ENCODE peak calls at places on chromosomes 1 and 21, in four cellular contexts. B is H9, G is endodermal cell, L is esophagus muscularis mucosa. R is an unnamed sample.
A peak's percentile ranks its signal among the peaks of the same experiment; 100 is the strongest.

GRCh38 chr1:66764994-66765578 is 12.8 kb downstream of the DYNLT5 start:
- DNase-seq in B (no peak), G (peak; percentile 69), L (no peak), R (peak; percentile 29)

GRCh38 chr1:201889092-201889968 is 632 bp downstream of the SHISA4 start:
- DNase-seq in B (no peak), G (peak; percentile 68), L (no peak), R (no peak)

GRCh38 chr1:7387053-7387861 is 383.8 kb upstream of the VAMP3 start:
- DNase-seq in B (peak; percentile 16), G (peak; percentile 35), L (peak; percentile 77), R (no peak)

GRCh38 chr1:89905391-89906058 is 84.7 kb downstream of the LRRC8D start:
- DNase-seq in B (no peak), G (no peak), L (no peak), R (no peak)

GRCh38 chr1:9115656-9116205 is 13.2 kb downstream of the GPR157 start:
- DNase-seq in B (no peak), G (no peak), L (no peak), R (no peak)

GRCh38 chr1:30976143-30976542 is 67.6 kb upstream of the SDC3 start:
- DNase-seq in B (no peak), G (no peak), L (no peak), R (no peak)

GRCh38 chr1:221869759-221870158 is 127.9 kb upstream of the DUSP10 start:
- DNase-seq in B (no peak), G (no peak), L (no peak), R (peak; percentile 44)

GRCh38 chr1:182829285-182829932 is 9.7 kb upstream of the DHX9 start:
- DNase-seq in B (no peak), G (no peak), L (no peak), R (no peak)

GRCh38 chr1:155166006-155166372 is 7.1 kb downstream of the KRTCAP2 start:
- DNase-seq in B (peak; percentile 60), G (peak; percentile 58), L (no peak), R (no peak)

DNA sequence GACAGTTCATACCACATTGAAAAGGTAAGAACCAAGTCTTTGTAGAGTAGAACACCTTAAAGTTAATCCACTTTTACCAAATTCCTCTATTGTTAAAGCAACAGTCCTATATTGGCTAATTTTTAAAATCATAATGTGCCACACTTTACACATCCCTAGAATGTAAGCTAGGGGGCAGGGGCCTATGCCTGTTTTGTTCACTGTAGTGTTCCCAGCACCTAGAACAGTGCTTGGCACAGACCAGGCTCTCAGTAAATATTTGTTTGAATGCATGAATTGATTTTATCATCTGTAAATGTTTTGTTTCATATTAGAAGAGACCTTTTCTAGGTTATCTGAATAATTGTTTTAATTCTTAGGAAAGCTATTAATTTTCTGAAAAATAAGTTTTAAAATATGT is 9.1 kb downstream of the SMAP2 start:
- DNase-seq in B (no peak), G (no peak), L (no peak), R (no peak)
- H3K27ac ChIP-seq in B (no peak overlapping the region), G (no peak overlapping the region), L (peak overlapping the region; percentile 78), R (no peak overlapping the region)

GRCh38 chr1:20185834-20186782 is at the start of the genes PLA2G2C and UBXN10:
- DNase-seq in B (peak; percentile 74), G (peak; percentile 89), L (peak; percentile 95), R (no peak)

GRCh38 chr1:20188455-20188817 is 2.1 kb upstream of the PLA2G2C start:
- DNase-seq in B (no peak), G (no peak), L (no peak), R (no peak)

GRCh38 chr1:20187813-20188454 is 1.6 kb upstream of the PLA2G2C start:
- DNase-seq in B (no peak), G (no peak), L (no peak), R (no peak)

GRCh38 chr1:20184997-20185833 is 681 bp upstream of the UBXN10 start:
- DNase-seq in B (no peak), G (no peak), L (no peak), R (no peak)

GRCh38 chr1:20187103-20187812 is 940 bp upstream of the PLA2G2C start:
- DNase-seq in B (no peak), G (no peak), L (no peak), R (no peak)
- H3K27ac ChIP-seq in B (no peak overlapping the region), G (no peak overlapping the region), L (peak overlapping the region; percentile 88), R (no peak overlapping the region)

DNA sequence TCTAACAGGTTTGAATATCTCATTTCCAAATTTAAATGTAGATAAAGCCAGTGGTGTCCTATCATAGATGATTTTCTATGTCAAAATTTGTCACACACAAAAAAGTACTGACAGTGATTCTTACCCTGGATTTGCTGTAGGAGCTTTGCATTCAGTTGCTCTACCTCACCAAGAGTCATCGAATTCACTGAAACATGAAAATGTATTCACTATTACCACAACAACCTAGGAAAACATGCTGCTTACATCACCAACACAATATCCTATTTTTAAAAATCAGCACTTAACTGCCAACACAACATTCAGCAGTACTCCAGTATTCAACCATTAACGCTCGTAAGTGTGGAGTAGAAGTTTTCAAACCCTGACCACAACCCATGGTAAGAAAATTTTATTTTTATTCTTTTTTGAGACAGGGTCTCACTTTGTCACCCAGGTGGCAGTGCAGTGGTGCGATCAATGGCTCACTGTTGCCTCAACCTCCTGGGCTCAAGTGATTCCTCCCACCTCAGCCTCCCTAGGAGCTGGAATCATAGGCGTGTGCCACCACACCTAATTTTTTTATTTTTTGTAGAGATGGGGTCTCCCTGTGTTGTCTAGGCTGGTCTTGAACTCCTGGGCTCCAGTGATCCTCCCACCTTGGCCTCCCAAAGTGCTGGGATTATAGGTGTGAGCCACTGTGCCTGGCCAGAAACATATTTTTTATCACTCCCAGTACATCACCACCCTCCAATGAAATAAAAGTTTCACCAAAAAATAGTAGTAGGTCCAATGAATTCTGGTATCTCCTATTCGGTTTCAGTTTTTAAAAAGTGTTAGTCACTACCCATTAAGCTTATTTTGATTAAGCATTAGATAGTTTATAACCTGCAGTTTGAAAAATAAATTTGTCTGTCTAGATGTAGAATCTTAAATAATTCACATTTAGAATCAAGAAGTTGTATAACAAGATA is 23.8 kb downstream of the C21orf91 start:
- DNase-seq in B (no peak), G (no peak), L (no peak), R (no peak)
- H3K27ac ChIP-seq in B (no peak overlapping the region), G (no peak overlapping the region), L (no peak overlapping the region), R (no peak overlapping the region)

GRCh38 chr1:160375788-160376524 is 9.1 kb downstream of the NHLH1 start:
- DNase-seq in B (peak; percentile 67), G (peak; percentile 84), L (no peak), R (no peak)
- H3K27ac ChIP-seq in B (no peak overlapping the region), G (peak overlapping the region; percentile 85), L (peak overlapping the region; percentile 59), R (no peak overlapping the region)

DNA sequence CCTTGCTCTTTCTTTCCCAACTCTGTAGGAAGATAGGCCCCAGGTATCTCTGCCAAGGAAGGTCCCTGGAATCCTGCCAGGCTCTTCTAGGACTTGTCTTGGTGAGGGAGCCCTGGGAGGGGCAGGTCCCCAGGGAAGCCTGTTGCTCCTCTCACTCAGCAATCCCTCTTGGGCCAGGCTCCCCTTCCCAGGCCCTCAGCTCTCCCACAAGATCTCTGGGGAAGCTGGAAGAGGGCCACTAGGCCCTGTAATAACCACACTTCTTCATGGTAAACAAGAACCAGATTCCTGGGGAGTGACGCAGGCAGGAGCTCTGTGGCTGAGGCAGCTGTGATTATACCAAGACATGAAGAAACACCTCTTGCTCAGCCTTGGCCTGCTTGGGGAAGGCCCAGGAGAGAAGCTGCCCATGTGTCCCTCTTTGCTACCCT is 9.9 kb upstream of the MAPKAPK2 start:
- DNase-seq in B (no peak), G (no peak), L (no peak), R (peak; percentile 98)
- H3K27ac ChIP-seq in B (no peak overlapping the region), G (no peak overlapping the region), L (peak overlapping the region; percentile 72), R (peak overlapping the region; percentile 96)

GRCh38 chr1:10631811-10632481 is 157.2 kb downstream of the PEX14 start:
- DNase-seq in B (no peak), G (peak; percentile 84), L (no peak), R (no peak)

GRCh38 chr1:10629816-10630571 is 155.2 kb downstream of the PEX14 start:
- DNase-seq in B (no peak), G (no peak), L (no peak), R (no peak)

GRCh38 chr1:10632691-10633090 is 157.9 kb downstream of the PEX14 start:
- DNase-seq in B (no peak), G (no peak), L (no peak), R (no peak)

GRCh38 chr1:10630661-10631120 is 155.9 kb downstream of the PEX14 start:
- DNase-seq in B (no peak), G (no peak), L (no peak), R (no peak)

GRCh38 chr1:10631121-10631810 is 156.5 kb downstream of the PEX14 start:
- DNase-seq in B (no peak), G (no peak), L (no peak), R (no peak)
- H3K27ac ChIP-seq in B (no peak overlapping the region), G (no peak overlapping the region), L (peak overlapping the region; percentile 55), R (no peak overlapping the region)

GRCh38 chr1:167683226-167683625 is 38.6 kb upstream of the MPZL1 start:
- DNase-seq in B (no peak), G (no peak), L (no peak), R (no peak)
- H3K27ac ChIP-seq in B (no peak overlapping the region), G (no peak overlapping the region), L (peak overlapping the region; percentile 73), R (no peak overlapping the region)

GRCh38 chr1:37471345-37472231 is 2.8 kb upstream of the ZC3H12A start:
- DNase-seq in B (peak; percentile 87), G (peak; percentile 91), L (no peak), R (peak; percentile 67)

GRCh38 chr1:37472281-37472680 is 2.1 kb upstream of the ZC3H12A start:
- DNase-seq in B (no peak), G (no peak), L (no peak), R (no peak)

GRCh38 chr1:37473431-37474050 is 839 bp upstream of the ZC3H12A start:
- DNase-seq in B (no peak), G (no peak), L (no peak), R (no peak)

GRCh38 chr1:37474051-37474696 is at the start of gene ZC3H12A:
- DNase-seq in B (peak; percentile 88), G (peak; percentile 93), L (peak; percentile 95), R (peak; percentile 55)

DNA sequence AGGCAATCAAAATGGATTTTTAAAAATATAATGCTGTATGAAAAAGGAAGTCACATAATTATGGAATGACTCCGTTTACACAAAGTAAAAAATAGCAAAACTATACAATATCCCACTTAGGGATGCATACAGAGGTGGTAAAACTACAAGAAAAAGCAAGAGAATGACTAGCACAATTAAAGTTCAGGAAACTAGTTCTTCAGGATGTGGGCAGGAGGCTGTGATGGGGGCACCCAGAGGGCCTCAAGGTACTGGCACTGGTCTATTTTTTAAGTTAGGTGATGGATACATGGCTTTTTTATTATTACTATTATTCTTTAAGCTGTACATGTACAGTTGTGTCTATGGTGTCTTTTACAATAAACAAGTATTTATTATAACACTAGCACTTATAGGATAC is 1.4 kb upstream of the ZC3H12A start:
- DNase-seq in B (no peak), G (no peak), L (no peak), R (no peak)
- H3K27ac ChIP-seq in B (no peak overlapping the region), G (no peak overlapping the region), L (peak overlapping the region; percentile 97), R (no peak overlapping the region)

DNA sequence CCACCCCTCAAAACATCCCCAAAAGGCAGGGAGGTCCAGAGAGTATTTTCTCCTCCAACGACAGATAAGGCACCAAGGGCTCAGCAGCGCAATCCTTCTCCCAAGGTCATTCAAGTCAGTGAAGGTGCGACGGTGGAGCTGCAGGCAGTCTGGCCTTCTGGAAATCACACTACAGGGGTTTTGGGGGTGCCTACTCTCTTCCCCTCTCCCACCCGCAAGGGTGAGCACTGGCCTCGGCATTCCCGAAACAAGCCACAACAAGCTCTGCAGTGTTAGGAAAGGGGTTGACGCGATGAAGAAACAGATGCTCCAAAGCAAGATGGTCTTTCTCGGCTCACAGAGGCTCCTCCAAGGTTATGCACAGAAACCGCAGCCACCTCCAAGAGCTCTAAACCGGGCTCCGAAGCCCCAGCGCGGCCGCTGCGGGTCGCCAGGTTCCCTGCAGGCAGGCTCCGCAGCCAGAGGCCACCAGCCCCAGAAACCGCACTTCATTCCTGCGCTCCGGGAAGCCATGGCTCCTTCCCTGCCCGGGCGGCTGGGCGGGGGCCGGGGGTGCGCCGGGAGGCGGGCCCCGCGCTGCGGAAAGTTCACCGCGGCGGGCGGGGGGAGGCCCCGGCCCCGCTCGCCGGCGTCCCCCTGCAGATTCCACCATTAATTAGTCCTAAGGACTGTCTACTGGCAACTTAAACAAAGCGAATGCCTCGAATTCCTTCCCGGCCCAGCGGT is 1.1 kb downstream of the LUZP1 start:
- DNase-seq in B (peak; percentile 46), G (peak; percentile 84), L (no peak), R (no peak)
- H3K27ac ChIP-seq in B (no peak overlapping the region), G (peak overlapping the region; percentile 93), L (peak overlapping the region; percentile 98), R (peak overlapping the region; percentile 71)

R was measured in AG04450.